ENCODE peak calls at places on chromosome 1, in five cellular contexts. One of them, this sample, is unnamed.
A peak's percentile ranks its signal among the peaks of the same experiment; 100 is the strongest.

GRCh38 chr1:235108876-235109275 is 19.8 kb downstream of the TOMM20 start:
- DNase-seq in cardiac muscle cell: no peak
- DNase-seq in astrocyte: no peak
- DNase-seq in GM06990: no peak
- DNase-seq in AG10803: no peak
- DNase-seq in this sample: no peak

GRCh38 chr1:96473791-96474452 is 247.7 kb upstream of the PTBP2 start:
- DNase-seq in cardiac muscle cell: peak; percentile 20
- DNase-seq in astrocyte: peak; percentile 70
- DNase-seq in GM06990: no peak
- DNase-seq in AG10803: peak; percentile 9
- DNase-seq in this sample: no peak

GRCh38 chr1:22824975-22825374 is 114.3 kb downstream of the EPHB2 start:
- DNase-seq in cardiac muscle cell: no peak
- DNase-seq in astrocyte: no peak
- DNase-seq in GM06990: no peak
- DNase-seq in AG10803: no peak
- DNase-seq in this sample: no peak

GRCh38 chr1:64171797-64172281 is 31.6 kb upstream of the UBE2U start:
- DNase-seq in cardiac muscle cell: peak; percentile 67
- DNase-seq in astrocyte: peak; percentile 81
- DNase-seq in GM06990: peak; percentile 24
- DNase-seq in AG10803: peak; percentile 48
- DNase-seq in this sample: peak; percentile 32

GRCh38 chr1:43531453-43531905 is 796 bp downstream of the PTPRF start:
- DNase-seq in cardiac muscle cell: peak; percentile 31
- DNase-seq in astrocyte: no peak
- DNase-seq in GM06990: no peak
- DNase-seq in AG10803: peak; percentile 20
- DNase-seq in this sample: no peak

GRCh38 chr1:113981962-113982931 is 3.0 kb downstream of the OLFML3 start:
- DNase-seq in cardiac muscle cell: peak; percentile 96
- DNase-seq in astrocyte: peak; percentile 73
- DNase-seq in GM06990: no peak
- DNase-seq in AG10803: peak; percentile 91
- DNase-seq in this sample: no peak

GRCh38 chr1:46522184-46522968 is 29.1 kb downstream of the KNCN start:
- DNase-seq in cardiac muscle cell: peak; percentile 95
- DNase-seq in astrocyte: peak; percentile 71
- DNase-seq in GM06990: no peak
- DNase-seq in AG10803: peak; percentile 85
- DNase-seq in this sample: no peak

GRCh38 chr1:91744973-91745648 is 140.8 kb downstream of the TGFBR3 start:
- DNase-seq in cardiac muscle cell: peak; percentile 66
- DNase-seq in astrocyte: no peak
- DNase-seq in GM06990: no peak
- DNase-seq in AG10803: peak; percentile 61
- DNase-seq in this sample: no peak

GRCh38 chr1:53541761-53542550 is 82.8 kb downstream of the DMRTB1 start:
- DNase-seq in cardiac muscle cell: peak; percentile 76
- DNase-seq in astrocyte: peak; percentile 88
- DNase-seq in GM06990: no peak
- DNase-seq in AG10803: peak; percentile 95
- DNase-seq in this sample: peak; percentile 4

GRCh38 chr1:222817529-222817928 is 2.7 kb downstream of the DISP1 start:
- DNase-seq in cardiac muscle cell: peak; percentile 70
- DNase-seq in astrocyte: peak; percentile 97
- DNase-seq in GM06990: no peak
- DNase-seq in AG10803: peak; percentile 70
- DNase-seq in this sample: no peak

GRCh38 chr1:71303617-71304041 is 222.8 kb upstream of the ZRANB2 start:
- DNase-seq in cardiac muscle cell: no peak
- DNase-seq in astrocyte: peak; percentile 14
- DNase-seq in GM06990: no peak
- DNase-seq in AG10803: no peak
- DNase-seq in this sample: no peak

GRCh38 chr1:226476657-226477319 is 68.9 kb upstream of the PARP1 start:
- DNase-seq in cardiac muscle cell: no peak
- DNase-seq in astrocyte: no peak
- DNase-seq in GM06990: no peak
- DNase-seq in AG10803: no peak
- DNase-seq in this sample: no peak

GRCh38 chr1:230772457-230773395 is 25.5 kb downstream of the CAPN9 start:
- DNase-seq in cardiac muscle cell: peak; percentile 89
- DNase-seq in astrocyte: peak; percentile 34
- DNase-seq in GM06990: no peak
- DNase-seq in AG10803: peak; percentile 69
- DNase-seq in this sample: no peak

GRCh38 chr1:189782280-189782679 is 695.4 kb downstream of the BRINP3 start:
- DNase-seq in cardiac muscle cell: no peak
- DNase-seq in astrocyte: no peak
- DNase-seq in GM06990: no peak
- DNase-seq in AG10803: no peak
- DNase-seq in this sample: no peak

GRCh38 chr1:19705464-19705863 is 40.8 kb downstream of the HTR6 start:
- DNase-seq in cardiac muscle cell: no peak
- DNase-seq in astrocyte: no peak
- DNase-seq in GM06990: no peak
- DNase-seq in AG10803: no peak
- DNase-seq in this sample: no peak

GRCh38 chr1:14267991-14268390 is 330.5 kb upstream of the KAZN start:
- DNase-seq in cardiac muscle cell: no peak
- DNase-seq in astrocyte: peak; percentile 33
- DNase-seq in GM06990: no peak
- DNase-seq in AG10803: no peak
- DNase-seq in this sample: no peak

GRCh38 chr1:93716974-93717373 is 35.3 kb upstream of the BCAR3 start:
- DNase-seq in cardiac muscle cell: no peak
- DNase-seq in astrocyte: no peak
- DNase-seq in GM06990: no peak
- DNase-seq in AG10803: no peak
- DNase-seq in this sample: peak; percentile 98

GRCh38 chr1:86154581-86155060 is 2.0 kb downstream of the COL24A1 start:
- DNase-seq in cardiac muscle cell: peak; percentile 23
- DNase-seq in astrocyte: peak; percentile 41
- DNase-seq in GM06990: no peak
- DNase-seq in AG10803: peak; percentile 86
- DNase-seq in this sample: no peak

GRCh38 chr1:167611983-167612382 is 18.0 kb upstream of the RCSD1 start:
- DNase-seq in cardiac muscle cell: no peak
- DNase-seq in astrocyte: no peak
- DNase-seq in GM06990: no peak
- DNase-seq in AG10803: no peak
- DNase-seq in this sample: no peak

GRCh38 chr1:110249256-110249655 is 39.1 kb downstream of the KCNC4 start:
- DNase-seq in cardiac muscle cell: no peak
- DNase-seq in astrocyte: no peak
- DNase-seq in GM06990: no peak
- DNase-seq in AG10803: no peak
- DNase-seq in this sample: no peak

GRCh38 chr1:85609976-85610375 is 29.4 kb downstream of the CCN1 start:
- DNase-seq in cardiac muscle cell: no peak
- DNase-seq in astrocyte: no peak
- DNase-seq in GM06990: no peak
- DNase-seq in AG10803: no peak
- DNase-seq in this sample: no peak

GRCh38 chr1:167450843-167451242 is 67.5 kb downstream of the CD247 start:
- DNase-seq in cardiac muscle cell: no peak
- DNase-seq in astrocyte: no peak
- DNase-seq in GM06990: no peak
- DNase-seq in AG10803: no peak
- DNase-seq in this sample: no peak

GRCh38 chr1:8090241-8090702 is 64.2 kb upstream of the ERRFI1 start:
- DNase-seq in cardiac muscle cell: peak; percentile 91
- DNase-seq in astrocyte: peak; percentile 99
- DNase-seq in GM06990: no peak
- DNase-seq in AG10803: peak; percentile 98
- DNase-seq in this sample: no peak

GRCh38 chr1:244341455-244342450 is 110.0 kb downstream of the ADSS2 start:
- DNase-seq in cardiac muscle cell: peak; percentile 27
- DNase-seq in astrocyte: peak; percentile 49
- DNase-seq in GM06990: no peak
- DNase-seq in AG10803: peak; percentile 26
- DNase-seq in this sample: no peak

GRCh38 chr1:181135815-181136737 is 47.6 kb downstream of the IER5 start:
- DNase-seq in cardiac muscle cell: peak; percentile 60
- DNase-seq in astrocyte: peak; percentile 93
- DNase-seq in GM06990: no peak
- DNase-seq in AG10803: peak; percentile 94
- DNase-seq in this sample: no peak

GRCh38 chr1:181133969-181134418 is 45.5 kb downstream of the IER5 start:
- DNase-seq in cardiac muscle cell: no peak
- DNase-seq in astrocyte: no peak
- DNase-seq in GM06990: peak; percentile 57
- DNase-seq in AG10803: no peak
- DNase-seq in this sample: no peak

GRCh38 chr1:181135462-181135781 is 46.9 kb downstream of the IER5 start:
- DNase-seq in cardiac muscle cell: peak; percentile 26
- DNase-seq in astrocyte: no peak
- DNase-seq in GM06990: peak; percentile 39
- DNase-seq in AG10803: peak; percentile 77
- DNase-seq in this sample: no peak

GRCh38 chr1:181133441-181133951 is 45.0 kb downstream of the IER5 start:
- DNase-seq in cardiac muscle cell: no peak
- DNase-seq in astrocyte: no peak
- DNase-seq in GM06990: peak; percentile 59
- DNase-seq in AG10803: no peak
- DNase-seq in this sample: no peak

GRCh38 chr1:181134543-181135461 is 46.3 kb downstream of the IER5 start:
- DNase-seq in cardiac muscle cell: peak; percentile 50
- DNase-seq in astrocyte: peak; percentile 82
- DNase-seq in GM06990: peak; percentile 82
- DNase-seq in AG10803: peak; percentile 96
- DNase-seq in this sample: no peak
- H3K4me3 ChIP-seq in cardiac muscle cell: no peak overlapping the region
- H3K4me3 ChIP-seq in astrocyte: no peak overlapping the region
- H3K4me3 ChIP-seq in GM06990: peak overlapping the region; percentile 60
- H3K4me3 ChIP-seq in AG10803: peak overlapping the region; percentile 44
- H3K4me3 ChIP-seq in this sample: no peak overlapping the region

DNA sequence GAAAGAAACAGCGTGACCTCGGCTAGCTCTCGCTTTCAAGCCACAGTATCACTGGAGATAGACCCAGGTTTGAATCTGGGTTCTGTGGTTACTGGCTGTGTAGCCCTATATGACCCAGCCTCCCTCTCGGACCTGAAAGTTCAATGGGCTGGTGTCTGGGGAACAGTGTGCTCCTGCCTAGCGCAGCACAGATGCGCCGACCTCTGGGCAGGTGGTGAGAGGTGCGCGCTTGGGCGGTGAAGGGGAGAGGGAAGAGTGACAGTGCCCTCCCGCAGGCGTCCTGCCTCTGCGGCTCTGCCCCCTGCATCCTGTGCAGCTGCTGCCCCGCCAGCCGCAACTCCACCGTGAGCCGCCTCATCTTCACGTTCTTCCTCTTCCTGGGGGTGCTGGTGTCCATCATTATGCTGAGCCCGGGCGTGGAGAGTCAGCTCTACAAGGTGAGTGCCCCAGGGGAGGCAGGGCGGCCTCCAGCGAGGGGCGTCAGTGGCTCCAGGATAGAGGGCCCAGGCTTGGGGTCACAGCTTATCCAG is 10.5 kb downstream of the SERINC2 start:
- DNase-seq in cardiac muscle cell: no peak
- DNase-seq in astrocyte: no peak
- DNase-seq in GM06990: peak; percentile 88
- DNase-seq in AG10803: no peak
- DNase-seq in this sample: peak; percentile 73
- H3K4me3 ChIP-seq in cardiac muscle cell: no peak overlapping the region
- H3K4me3 ChIP-seq in astrocyte: no peak overlapping the region
- H3K4me3 ChIP-seq in GM06990: peak overlapping the region; percentile 9
- H3K4me3 ChIP-seq in AG10803: no peak overlapping the region
- H3K4me3 ChIP-seq in this sample: peak overlapping the region; percentile 32

DNA sequence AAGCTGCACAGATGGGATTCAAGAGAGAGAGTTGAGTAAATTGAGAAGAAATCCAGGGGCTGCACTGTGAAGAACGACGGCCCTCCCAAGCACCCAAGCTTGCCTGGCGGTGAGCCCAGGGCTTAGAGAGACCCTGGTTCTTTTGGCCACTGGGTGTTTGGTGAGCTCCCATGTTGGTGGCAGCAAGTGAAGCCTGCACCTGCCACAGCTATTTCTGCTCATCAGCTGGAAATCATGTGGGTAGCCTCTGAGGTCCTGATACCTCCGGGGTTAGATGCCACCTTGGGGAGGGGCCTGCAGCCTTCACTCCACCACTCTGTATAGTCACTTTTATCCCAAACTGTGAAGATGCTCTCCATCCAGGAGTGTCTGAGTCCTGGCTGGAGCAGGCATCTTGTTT is 6.1 kb upstream of the BTG2 start:
- DNase-seq in cardiac muscle cell: no peak
- DNase-seq in astrocyte: no peak
- DNase-seq in GM06990: no peak
- DNase-seq in AG10803: no peak
- DNase-seq in this sample: no peak
- H3K4me3 ChIP-seq in cardiac muscle cell: no peak overlapping the region
- H3K4me3 ChIP-seq in astrocyte: no peak overlapping the region
- H3K4me3 ChIP-seq in GM06990: no peak overlapping the region
- H3K4me3 ChIP-seq in AG10803: no peak overlapping the region
- H3K4me3 ChIP-seq in this sample: no peak overlapping the region

GRCh38 chr1:34792424-34792823 is 375 bp upstream of the GJA4 start:
- DNase-seq in cardiac muscle cell: no peak
- DNase-seq in astrocyte: no peak
- DNase-seq in GM06990: no peak
- DNase-seq in AG10803: no peak
- DNase-seq in this sample: no peak
- H3K4me3 ChIP-seq in cardiac muscle cell: no peak overlapping the region
- H3K4me3 ChIP-seq in astrocyte: no peak overlapping the region
- H3K4me3 ChIP-seq in GM06990: no peak overlapping the region
- H3K4me3 ChIP-seq in AG10803: no peak overlapping the region
- H3K4me3 ChIP-seq in this sample: no peak overlapping the region

DNA sequence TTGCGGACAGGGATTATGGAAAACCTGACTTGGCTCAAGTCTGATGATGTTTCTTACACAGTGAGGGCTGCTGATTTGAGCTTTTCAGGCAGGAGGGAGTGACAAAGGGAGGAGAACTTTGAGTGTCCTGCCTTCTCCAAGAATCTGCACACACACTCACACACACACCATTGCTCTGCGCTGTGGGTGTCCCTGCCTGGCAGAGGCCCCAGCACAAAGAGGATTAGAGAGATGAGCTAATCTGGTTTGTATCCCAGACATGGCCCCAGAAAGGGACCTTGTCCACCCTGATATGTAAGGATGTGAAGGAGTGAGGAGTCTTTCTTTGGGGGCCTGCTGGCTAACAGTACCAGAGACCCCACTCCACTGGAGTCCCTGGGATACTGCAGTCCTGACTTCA is 5.9 kb upstream of the WNT2B start:
- DNase-seq in cardiac muscle cell: peak; percentile 48
- DNase-seq in astrocyte: no peak
- DNase-seq in GM06990: no peak
- DNase-seq in AG10803: peak; percentile 61
- DNase-seq in this sample: no peak
- H3K4me3 ChIP-seq in cardiac muscle cell: no peak overlapping the region
- H3K4me3 ChIP-seq in astrocyte: no peak overlapping the region
- H3K4me3 ChIP-seq in GM06990: no peak overlapping the region
- H3K4me3 ChIP-seq in AG10803: peak overlapping the region; percentile 64
- H3K4me3 ChIP-seq in this sample: no peak overlapping the region

This sample was measured in Jurkat, Clone E6-1.